ENCODE peak calls at places on chromosomes 7 and 10, in ten cellular contexts. C is upper lobe of left lung; N is right atrium auricular region; S is SK-N-SH; B is A673; U is adrenal gland; M is SJSA1; K is MM.1S; X is CD4-positive, alpha-beta memory T cell; W is A549. H is an unnamed sample.

GRCh38 chr7:129417073-129417472 is 17.2 kb upstream of the STRIP2 start:
- DNase-seq in S (no peak), X (no peak), N (no peak), B (no peak), W (no peak), K (no peak), M (no peak), C (no peak), U (no peak), H (no peak)

GRCh38 chr7:46545790-46546189 is 624.7 kb upstream of the IGFBP3 start:
- DNase-seq in C (no peak), K (no peak), U (no peak), W (no peak), X (no peak), S (no peak), M (peak; percentile 72), N (no peak), B (peak; percentile 17), H (no peak)

GRCh38 chr10:121910673-121911420 is 17.0 kb downstream of the ATE1 start:
- DNase-seq in C (no peak), M (peak; percentile 20), N (no peak), W (peak; percentile 30), X (no peak), K (no peak), B (peak; percentile 4), S (no peak), U (no peak), H (peak; percentile 40)

GRCh38 chr10:52539463-52539862 is 225.4 kb downstream of the DKK1 start:
- DNase-seq in C (no peak), S (no peak), M (peak; percentile 54), U (no peak), B (no peak), K (no peak), N (no peak), W (peak; percentile 3), X (no peak), H (no peak)

GRCh38 chr10:15370212-15370740 is 813 bp downstream of the FAM171A1 start:
- DNase-seq in C (peak; percentile 87), M (peak; percentile 57), X (no peak), N (no peak), B (no peak), U (peak; percentile 15), K (no peak), W (peak; percentile 32), S (peak; percentile 79), H (peak; percentile 30)

GRCh38 chr7:94028768-94029167 is 24.6 kb upstream of the BET1 start:
- DNase-seq in U (no peak), C (no peak), K (no peak), S (no peak), N (no peak), W (no peak), M (peak; percentile 16), B (no peak), X (no peak), H (no peak)

GRCh38 chr10:132231656-132232552 is 45.2 kb downstream of the DPYSL4 start:
- DNase-seq in K (no peak), N (no peak), B (no peak), U (no peak), W (no peak), M (no peak), X (no peak), C (peak; percentile 65), S (no peak), H (no peak)

GRCh38 chr10:5292196-5292735 is 72.5 kb upstream of the UCN3 start:
- DNase-seq in N (no peak), X (peak; percentile 40), U (no peak), W (no peak), M (no peak), C (no peak), B (peak; percentile 76), S (no peak), K (no peak), H (no peak)

GRCh38 chr10:122168598-122168997 is 102.5 kb upstream of the BTBD16 start:
- DNase-seq in W (no peak), C (no peak), S (peak; percentile 55), B (no peak), M (no peak), N (no peak), X (no peak), U (no peak), K (no peak), H (peak; percentile 6)

GRCh38 chr7:13034693-13035092 is 347.3 kb downstream of the ARL4A start:
- DNase-seq in M (no peak), U (no peak), S (no peak), K (no peak), W (no peak), C (no peak), N (no peak), B (no peak), X (no peak), H (no peak)

GRCh38 chr7:32039000-32039756 is 31.0 kb downstream of the PDE1C start:
- DNase-seq in W (no peak), B (no peak), X (no peak), U (no peak), M (no peak), K (no peak), S (no peak), C (peak; percentile 15), N (no peak), H (no peak)

GRCh38 chr7:2802504-2803341 is 41.4 kb downstream of the GNA12 start:
- DNase-seq in K (no peak), C (no peak), M (peak; percentile 69), S (no peak), B (peak; percentile 33), W (peak; percentile 53), N (peak; percentile 65), U (no peak), X (no peak), H (peak; percentile 62)

GRCh38 chr7:31382722-31383121 is 42.2 kb upstream of the NEUROD6 start:
- DNase-seq in S (no peak), B (no peak), U (no peak), K (no peak), C (no peak), X (no peak), W (no peak), M (no peak), N (no peak), H (no peak)

DNA sequence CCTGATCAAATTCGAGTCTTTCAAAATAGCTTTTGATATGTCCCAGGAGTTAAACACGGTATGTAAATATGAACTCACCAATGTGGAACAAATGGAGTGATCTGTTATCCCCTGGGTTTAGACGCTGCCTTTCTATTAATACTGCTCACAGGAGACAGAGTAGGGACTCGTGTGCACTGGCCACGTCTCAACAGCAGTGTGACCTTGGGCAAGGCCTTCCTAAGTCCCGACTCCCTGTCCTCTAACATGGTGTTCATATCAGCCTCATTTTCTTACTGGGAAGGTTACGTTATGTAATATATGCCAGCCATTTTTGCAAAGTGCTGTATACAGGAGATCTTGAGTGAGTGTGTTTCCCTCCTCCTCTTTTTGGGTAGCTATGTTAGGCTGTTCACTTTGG is 1.8 kb downstream of the WDR37 start:
- DNase-seq in N (no peak), S (no peak), K (no peak), W (no peak), U (no peak), B (no peak), X (no peak), C (no peak), M (no peak), H (no peak)
- H3K4me1 ChIP-seq in N (peaks cover 58% of the 10 kb centered on the region), S (peaks cover 8% of the 10 kb centered on the region), K (peaks cover 23% of the 10 kb centered on the region), W (peaks cover 29% of the 10 kb centered on the region), U (peaks cover 35% of the 10 kb centered on the region), B (peaks cover 22% of the 10 kb centered on the region), X (peaks cover 82% of the 10 kb centered on the region), C (peaks cover 38% of the 10 kb centered on the region), M (peaks cover 18% of the 10 kb centered on the region), H (peaks cover 19% of the 10 kb centered on the region)

GRCh38 chr7:155591055-155591750 is 44.8 kb upstream of the CNPY1 start:
- DNase-seq in X (no peak), C (no peak), W (no peak), U (no peak), B (no peak), S (no peak), K (no peak), M (no peak), N (no peak), H (no peak)
- H3K4me1 ChIP-seq in X (no peaks in the 10 kb centered on the region), C (peaks cover 38% of the 10 kb centered on the region), W (peaks cover 32% of the 10 kb centered on the region), U (no peaks in the 10 kb centered on the region), B (no peaks in the 10 kb centered on the region), S (no peaks in the 10 kb centered on the region), K (no peaks in the 10 kb centered on the region), M (no peaks in the 10 kb centered on the region), N (peaks cover 6% of the 10 kb centered on the region), H (peaks cover 7% of the 10 kb centered on the region)

GRCh38 chr7:149321978-149322541 is 60.1 kb downstream of the ZNF783 start:
- DNase-seq in N (no peak), S (no peak), B (no peak), K (peak; percentile 84), C (no peak), U (no peak), M (peak; percentile 54), W (no peak), X (no peak), H (peak; percentile 49)

GRCh38 chr7:149329265-149329664 is 67.3 kb downstream of the ZNF783 start:
- DNase-seq in U (no peak), K (no peak), M (no peak), S (no peak), W (no peak), X (no peak), C (no peak), N (no peak), B (no peak), H (no peak)

GRCh38 chr7:149322737-149323136 is 60.7 kb downstream of the ZNF783 start:
- DNase-seq in U (no peak), N (no peak), K (no peak), M (no peak), S (no peak), B (no peak), C (no peak), W (no peak), X (no peak), H (no peak)

GRCh38 chr7:149329787-149330334 is 67.9 kb downstream of the ZNF783 start:
- DNase-seq in W (no peak), C (no peak), U (no peak), B (no peak), K (no peak), S (no peak), M (no peak), N (no peak), X (no peak), H (no peak)

DNA sequence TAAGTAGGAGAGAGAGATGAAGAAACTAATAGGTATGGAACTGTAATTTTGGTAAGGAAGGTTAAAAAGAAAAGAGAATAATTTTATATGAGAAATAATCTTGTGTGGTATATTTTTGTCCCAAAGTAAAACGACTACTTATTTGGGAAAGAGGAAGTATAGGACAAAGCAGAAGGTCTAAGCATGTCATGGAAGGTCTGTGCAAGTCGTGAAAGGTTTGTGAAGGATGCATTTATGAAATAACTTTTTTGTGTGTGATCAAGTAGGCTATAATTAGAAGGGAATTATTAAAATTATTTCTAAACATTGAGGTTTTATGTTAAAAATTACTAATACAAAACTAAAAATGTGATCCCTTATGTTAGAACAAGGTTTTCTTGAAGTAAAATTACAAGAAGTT is 63.3 kb downstream of the ZNF783 start:
- DNase-seq in C (no peak), X (no peak), B (no peak), W (no peak), S (no peak), N (no peak), K (no peak), U (no peak), M (no peak), H (no peak)
- H3K4me1 ChIP-seq in C (no peaks in the 10 kb centered on the region), X (peaks cover 10% of the 10 kb centered on the region), B (no peaks in the 10 kb centered on the region), W (no peaks in the 10 kb centered on the region), S (no peaks in the 10 kb centered on the region), N (no peaks in the 10 kb centered on the region), K (peaks cover 3% of the 10 kb centered on the region), U (no peaks in the 10 kb centered on the region), M (peaks cover 5% of the 10 kb centered on the region), H (no peaks in the 10 kb centered on the region)

GRCh38 chr10:131123496-131123895 is 188.0 kb downstream of the TCERG1L start:
- DNase-seq in C (no peak), X (no peak), M (no peak), W (no peak), S (no peak), N (no peak), B (no peak), U (no peak), K (no peak), H (no peak)
- H3K4me1 ChIP-seq in C (no peaks in the 10 kb centered on the region), X (no peaks in the 10 kb centered on the region), M (no peaks in the 10 kb centered on the region), W (no peaks in the 10 kb centered on the region), S (no peaks in the 10 kb centered on the region), N (no peaks in the 10 kb centered on the region), B (no peaks in the 10 kb centered on the region), U (no peaks in the 10 kb centered on the region), K (no peaks in the 10 kb centered on the region), H (no peaks in the 10 kb centered on the region)